ENCODE peak calls at places on chromosomes 16 and 17, in six cellular contexts. P is neural progenitor cell, D is fibroblast of mammary gland, B is uterus, H is vagina, K is Panc1. W is an unnamed sample.

GRCh38 chr17:79946352-79947231 is 89.1 kb downstream of the TBC1D16 start:
- DNase-seq in P (no peak), D (no peak), B (no peak), H (no peak), K (no peak), W (no peak)

GRCh38 chr17:4586043-4586442 is 1.7 kb downstream of the SMTNL2 start:
- DNase-seq in P (no peak), D (no peak), B (no peak), H (no peak), K (no peak), W (no peak)

GRCh38 chr16:83508295-83508694 is 299.5 kb upstream of the HSBP1 start:
- DNase-seq in P (no peak), D (no peak), B (no peak), H (no peak), K (no peak), W (no peak)

GRCh38 chr17:64411999-64412771 is 21.5 kb upstream of the PECAM1 start:
- DNase-seq in P (peak), D (peak), B (peak), H (no peak), K (no peak), W (peak)

GRCh38 chr16:80427800-80428199 is 113.0 kb upstream of the DYNLRB2 start:
- DNase-seq in P (no peak), D (no peak), B (no peak), H (no peak), K (no peak), W (no peak)

GRCh38 chr16:87436225-87437172 is 44.4 kb downstream of the MAP1LC3B start:
- DNase-seq in P (no peak), D (peak), B (no peak), H (no peak), K (no peak), W (peak)

GRCh38 chr16:89035013-89035697 is 58.1 kb upstream of the CBFA2T3 start:
- DNase-seq in P (peak), D (no peak), B (no peak), H (no peak), K (no peak), W (no peak)

GRCh38 chr17:82536220-82537201 is 17.0 kb downstream of the FOXK2 start:
- DNase-seq in P (no peak), D (peak), B (peak), H (no peak), K (no peak), W (peak)

GRCh38 chr16:1920727-1921155 is 2.5 kb upstream of the HS3ST6 start:
- DNase-seq in P (peak), D (no peak), B (no peak), H (no peak), K (no peak), W (peak)

GRCh38 chr16:47016700-47017133 is 43.2 kb upstream of the DNAJA2 start:
- DNase-seq in P (no peak), D (no peak), B (no peak), H (no peak), K (no peak), W (no peak)

GRCh38 chr17:52105601-52106000 is 52.9 kb downstream of the CA10 start:
- DNase-seq in P (no peak), D (peak), B (no peak), H (no peak), K (no peak), W (no peak)

GRCh38 chr16:16148755-16149154 is 74.5 kb downstream of the ABCC6 start:
- DNase-seq in P (no peak), D (no peak), B (no peak), H (no peak), K (no peak), W (no peak)

GRCh38 chr17:47199627-47200324 is 9.4 kb upstream of the MYL4 start:
- DNase-seq in P (no peak), D (no peak), B (no peak), H (no peak), K (no peak), W (no peak)

GRCh38 chr17:18291718-18292540 is 22.9 kb downstream of the TOP3A start:
- DNase-seq in P (no peak), D (no peak), B (no peak), H (no peak), K (no peak), W (no peak)

GRCh38 chr17:39219647-39220154 is 6.0 kb downstream of the STAC2 start:
- DNase-seq in P (no peak), D (no peak), B (no peak), H (no peak), K (no peak), W (no peak)

GRCh38 chr17:1709971-1710806 is at the start of gene TLCD2:
- DNase-seq in P (peak), D (peak), B (peak), H (peak), K (no peak), W (peak)

GRCh38 chr17:29357821-29358232 is 32.3 kb upstream of the TAOK1 start:
- DNase-seq in P (no peak), D (peak), B (no peak), H (no peak), K (no peak), W (no peak)

GRCh38 chr16:53829186-53829747 is 125.3 kb downstream of the FTO start:
- DNase-seq in P (no peak), D (peak), B (no peak), H (no peak), K (no peak), W (peak)

GRCh38 chr16:81831722-81832126 is 52.6 kb downstream of the PLCG2 start:
- DNase-seq in P (no peak), D (no peak), B (peak), H (no peak), K (no peak), W (no peak)

GRCh38 chr17:12765544-12765943 is 23.8 kb upstream of the ARHGAP44 start:
- DNase-seq in P (no peak), D (peak), B (peak), H (no peak), K (no peak), W (peak)

GRCh38 chr17:35080536-35080935 is 17.0 kb upstream of the RFFL start:
- DNase-seq in P (no peak), D (no peak), B (no peak), H (no peak), K (no peak), W (no peak)

GRCh38 chr17:3692346-3692745 is 3.6 kb downstream of the P2RX5 start:
- DNase-seq in P (no peak), D (no peak), B (no peak), H (no peak), K (no peak), W (no peak)

GRCh38 chr16:1999866-2000514 is 9.6 kb downstream of the ZNF598 start:
- DNase-seq in P (no peak), D (no peak), B (no peak), H (no peak), K (no peak), W (no peak)

GRCh38 chr16:69327585-69328310 is 2.6 kb downstream of the PDF start:
- DNase-seq in P (no peak), D (no peak), B (no peak), H (no peak), K (no peak), W (no peak)

GRCh38 chr16:69324013-69324531 is 6.3 kb downstream of the PDF start:
- DNase-seq in P (no peak), D (no peak), B (peak), H (no peak), K (no peak), W (peak)

GRCh38 chr16:69325784-69326171 is 4.6 kb downstream of the PDF start:
- DNase-seq in P (no peak), D (no peak), B (no peak), H (peak), K (no peak), W (no peak)

GRCh38 chr16:69324585-69325253 is 5.7 kb downstream of the PDF start:
- DNase-seq in P (no peak), D (no peak), B (no peak), H (no peak), K (no peak), W (no peak)

GRCh38 chr16:69326172-69326873 is 4.1 kb downstream of the PDF start:
- DNase-seq in P (no peak), D (peak), B (no peak), H (no peak), K (no peak), W (no peak)
- H3K4me3 ChIP-seq in P (no peak), D (no peak), B (no peak), H (no peak), K (peak), W (no peak)

GRCh38 chr17:53193044-53193443 is 629.7 kb upstream of the KIF2B start:
- DNase-seq in P (no peak), D (no peak), B (no peak), H (no peak), K (no peak), W (no peak)

GRCh38 chr17:53186004-53186403 is 636.7 kb upstream of the KIF2B start:
- DNase-seq in P (no peak), D (no peak), B (no peak), H (no peak), K (no peak), W (no peak)

DNA sequence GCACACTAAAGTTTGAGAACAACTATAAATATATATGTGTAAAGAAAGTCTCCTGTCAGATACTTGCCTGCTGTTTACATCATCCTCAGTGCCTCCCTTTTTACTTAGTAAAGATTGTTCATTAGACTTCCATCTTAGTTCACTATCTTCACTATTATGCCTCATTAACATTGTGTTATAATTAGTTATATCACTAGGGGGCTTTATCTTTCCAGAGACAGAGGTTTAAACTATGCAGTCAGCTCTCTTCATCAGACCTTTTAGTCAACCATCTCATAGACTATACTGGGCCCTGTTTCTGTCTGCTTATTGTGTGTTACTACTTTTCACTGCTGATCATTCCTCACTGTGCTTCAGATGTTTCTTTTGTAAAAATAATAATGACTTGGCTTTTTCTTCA is 630.8 kb upstream of the KIF2B start:
- DNase-seq in P (no peak), D (no peak), B (no peak), H (no peak), K (no peak), W (no peak)
- TF ChIP-seq CTCF in P (no peak), D (no peak), B (no peak), H (no peak), K (no peak), W (no peak)

GRCh38 chr17:78591263-78591671 is 14.1 kb upstream of the DNAH17 start:
- DNase-seq in P (no peak), D (no peak), B (no peak), H (no peak), K (no peak), W (no peak)

GRCh38 chr17:78589885-78590284 is 12.7 kb upstream of the DNAH17 start:
- DNase-seq in P (no peak), D (no peak), B (no peak), H (no peak), K (no peak), W (no peak)

GRCh38 chr17:78589031-78589675 is 12.0 kb upstream of the DNAH17 start:
- DNase-seq in P (no peak), D (no peak), B (no peak), H (no peak), K (no peak), W (no peak)

GRCh38 chr17:78595135-78595810 is 18.1 kb upstream of the DNAH17 start:
- DNase-seq in P (no peak), D (no peak), B (no peak), H (no peak), K (no peak), W (no peak)

DNA sequence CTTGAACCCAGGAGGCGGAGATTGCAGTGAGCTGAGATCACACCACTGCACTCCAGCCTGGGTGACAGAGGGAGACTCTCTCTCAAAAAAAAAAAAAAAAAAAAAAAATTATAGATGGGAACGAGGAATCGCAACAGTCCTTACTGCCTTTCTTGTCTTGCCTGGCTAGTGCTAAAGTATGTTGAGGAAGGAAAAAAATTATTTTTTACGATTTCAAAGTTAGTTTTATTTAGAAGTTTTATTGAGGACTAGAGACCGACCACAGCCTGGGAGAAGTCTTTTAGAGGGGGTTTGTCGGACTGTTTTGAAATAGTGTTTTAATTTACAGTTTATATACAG is 15.8 kb upstream of the DNAH17 start:
- DNase-seq in P (no peak), D (no peak), B (no peak), H (no peak), K (no peak), W (no peak)
- H3K4me3 ChIP-seq in P (no peak), D (no peak), B (no peak), H (no peak), K (no peak), W (no peak)

GRCh38 chr17:7435676-7436555 is 681 bp downstream of the TMEM102 start:
- DNase-seq in P (peak), D (no peak), B (no peak), H (no peak), K (no peak), W (peak)

GRCh38 chr17:7438050-7438614 is 1.2 kb upstream of the FGF11 start:
- DNase-seq in P (peak), D (no peak), B (peak), H (no peak), K (no peak), W (peak)

GRCh38 chr17:7438656-7439460 is 454 bp upstream of the FGF11 start:
- DNase-seq in P (no peak), D (no peak), B (no peak), H (no peak), K (no peak), W (no peak)

GRCh38 chr17:7436556-7437368 is 1.5 kb downstream of the TMEM102 start:
- DNase-seq in P (peak), D (peak), B (peak), H (no peak), K (peak), W (peak)

GRCh38 chr17:7437369-7437863 is 1.9 kb upstream of the FGF11 start:
- DNase-seq in P (no peak), D (no peak), B (no peak), H (no peak), K (no peak), W (no peak)
- TF ChIP-seq CTCF in P (no peak), D (no peak), B (no peak), H (no peak), K (no peak), W (no peak)

GRCh38 chr16:85584192-85584757 is 28.8 kb upstream of the GSE1 start:
- DNase-seq in P (no peak), D (no peak), B (no peak), H (no peak), K (no peak), W (no peak)

GRCh38 chr16:85585762-85586161 is 27.4 kb upstream of the GSE1 start:
- DNase-seq in P (no peak), D (peak), B (no peak), H (no peak), K (no peak), W (no peak)

GRCh38 chr16:85582177-85582888 is 30.8 kb upstream of the GSE1 start:
- DNase-seq in P (no peak), D (no peak), B (no peak), H (no peak), K (no peak), W (peak)

GRCh38 chr16:85584989-85585388 is 28.1 kb upstream of the GSE1 start:
- DNase-seq in P (no peak), D (no peak), B (no peak), H (no peak), K (no peak), W (no peak)

DNA sequence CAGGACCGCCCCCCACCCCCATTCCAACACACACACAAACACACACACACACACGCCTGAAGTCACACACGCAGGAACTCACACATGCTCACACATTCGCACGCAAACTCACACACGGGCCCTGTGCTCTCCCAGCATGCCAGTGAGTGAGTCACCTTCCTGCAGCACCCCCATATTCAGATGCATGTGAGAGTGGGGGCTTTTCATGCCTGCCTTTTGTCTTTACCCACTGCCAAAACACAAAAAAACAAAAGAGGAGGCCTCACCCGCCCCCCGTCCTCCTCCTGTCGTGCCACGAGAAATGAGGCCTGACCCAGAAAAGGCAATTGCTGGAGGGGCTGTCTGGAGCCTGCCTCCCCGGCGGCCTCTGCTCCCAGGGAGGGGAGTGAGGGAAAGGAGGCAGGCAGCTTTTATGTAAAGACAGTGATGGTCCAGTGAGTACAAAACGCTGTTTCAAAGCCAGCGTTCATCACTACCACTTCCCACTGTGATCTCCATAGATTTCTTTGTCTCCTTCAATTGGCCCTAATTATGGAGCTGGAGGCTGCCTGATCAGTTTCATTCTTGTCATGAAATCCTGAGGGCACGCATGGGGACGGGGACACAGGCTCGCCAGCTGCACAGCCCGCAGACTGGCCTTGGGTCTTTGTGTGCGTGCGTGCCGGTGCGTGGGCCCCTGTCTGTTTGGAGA is 29.5 kb upstream of the GSE1 start:
- DNase-seq in P (peak), D (peak), B (no peak), H (no peak), K (no peak), W (peak)
- H3K4me3 ChIP-seq in P (peak), D (no peak), B (no peak), H (no peak), K (no peak), W (peak)

W was measured in foreskin fibroblast.